ENCODE peak calls at places on chromosome 15, in eight cellular contexts. V is IMR-90; P is mesenchymal stem cell; N is right lobe of liver; U is uterus; G is CD4-positive, CD25-positive, alpha-beta regulatory T cell; I is H7; A is CD8-positive, alpha-beta T cell. S is an unnamed sample.

GRCh38 chr15:64697911-64698369 is 77.4 kb downstream of the RBPMS2 start:
- DNase-seq in I (no peak), P (no peak), N (no peak), A (no peak), G (no peak), U (no peak), V (peak; percentile 36), S (peak; percentile 22)

GRCh38 chr15:99057697-99058420 is 47.0 kb upstream of the SYNM start:
- DNase-seq in G (no peak), P (no peak), N (no peak), U (peak; percentile 39), A (no peak), I (no peak), V (no peak), S (peak; percentile 52)

GRCh38 chr15:99427210-99427609 is 138.6 kb upstream of the MEF2A start:
- DNase-seq in P (no peak), U (no peak), V (no peak), G (no peak), I (no peak), A (no peak), N (no peak), S (no peak)

GRCh38 chr15:64775551-64776401 is at the start of gene RBPMS2:
- DNase-seq in I (peak; percentile 95), N (peak; percentile 51), U (peak; percentile 57), P (peak; percentile 37), V (peak; percentile 2), G (no peak), A (peak; percentile 10), S (peak; percentile 58)

GRCh38 chr15:69626095-69627066 is 173.8 kb downstream of the RPLP1 start:
- DNase-seq in U (no peak), V (no peak), P (no peak), N (no peak), A (no peak), I (no peak), G (no peak), S (no peak)

GRCh38 chr15:68620721-68621528 is 42.1 kb downstream of the CORO2B start:
- DNase-seq in G (no peak), A (no peak), V (peak; percentile 98), P (peak; percentile 94), N (peak; percentile 72), I (no peak), U (peak; percentile 93), S (peak; percentile 43)

GRCh38 chr15:33693166-33693830 is 275.0 kb upstream of the CHRM5 start:
- DNase-seq in I (no peak), G (no peak), U (no peak), A (no peak), P (no peak), V (no peak), N (no peak), S (no peak)

GRCh38 chr15:75647370-75648155 is at the start of gene SNX33:
- DNase-seq in V (peak; percentile 89), I (peak; percentile 98), U (peak; percentile 83), N (peak; percentile 88), P (peak; percentile 94), A (peak; percentile 55), G (peak; percentile 50), S (peak; percentile 82)

GRCh38 chr15:92011611-92012367 is 158.3 kb downstream of the SLCO3A1 start:
- DNase-seq in A (no peak), U (no peak), N (no peak), P (no peak), I (no peak), V (no peak), G (peak; percentile 35), S (peak; percentile 72)

GRCh38 chr15:88258021-88258641 is 1.6 kb upstream of the NTRK3 start:
- DNase-seq in V (no peak), N (no peak), G (no peak), U (no peak), A (no peak), I (peak; percentile 85), P (peak; percentile 33), S (peak; percentile 78)

GRCh38 chr15:48411971-48412591 is 80.9 kb downstream of the DUT start:
- DNase-seq in P (peak; percentile 65), N (no peak), A (no peak), G (no peak), U (no peak), I (no peak), V (no peak), S (no peak)
- H3K36me3 ChIP-seq in P (peaks cover 84% of the 10 kb centered on the region), N (no peaks in the 10 kb centered on the region), A (no peaks in the 10 kb centered on the region), G (no peaks in the 10 kb centered on the region), U (no peaks in the 10 kb centered on the region), I (no peaks in the 10 kb centered on the region), V (peaks cover 39% of the 10 kb centered on the region), S (peaks cover 13% of the 10 kb centered on the region)

DNA sequence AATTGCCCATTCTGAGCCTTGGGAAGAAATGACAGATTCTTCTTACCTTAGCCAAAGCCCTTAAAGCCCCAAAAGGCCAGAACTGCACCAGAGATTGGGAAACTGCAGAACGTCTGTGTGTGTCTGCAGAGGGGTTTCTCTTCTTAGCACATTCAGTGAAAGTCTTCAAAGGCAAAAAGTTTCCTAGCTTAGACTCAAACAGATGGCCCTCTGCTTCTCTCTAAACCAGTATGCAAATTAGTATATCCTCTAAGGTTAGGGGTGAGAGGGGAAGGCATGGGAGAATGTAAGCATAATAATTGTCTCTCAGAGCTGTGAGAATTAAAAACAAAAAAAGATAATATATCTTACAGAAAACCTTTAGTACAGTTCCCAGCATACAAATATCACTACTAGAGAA is 334.0 kb upstream of the MCTP2 start:
- DNase-seq in A (no peak), N (no peak), I (no peak), U (no peak), P (no peak), G (no peak), V (no peak), S (no peak)
- H3K36me3 ChIP-seq in A (no peaks in the 10 kb centered on the region), N (no peaks in the 10 kb centered on the region), I (no peaks in the 10 kb centered on the region), U (no peaks in the 10 kb centered on the region), P (no peaks in the 10 kb centered on the region), G (no peaks in the 10 kb centered on the region), V (no peaks in the 10 kb centered on the region), S (no peaks in the 10 kb centered on the region)

GRCh38 chr15:39588531-39589192 is 7.8 kb downstream of the THBS1 start:
- DNase-seq in G (no peak), I (no peak), A (no peak), V (peak; percentile 44), U (no peak), P (peak; percentile 32), N (no peak), S (no peak)
- H3K36me3 ChIP-seq in G (no peaks in the 10 kb centered on the region), I (peaks cover 70% of the 10 kb centered on the region), A (no peaks in the 10 kb centered on the region), V (peaks cover 78% of the 10 kb centered on the region), U (no peaks in the 10 kb centered on the region), P (peaks cover 100% of the 10 kb centered on the region), N (peaks cover 57% of the 10 kb centered on the region), S (peaks cover 8% of the 10 kb centered on the region)

DNA sequence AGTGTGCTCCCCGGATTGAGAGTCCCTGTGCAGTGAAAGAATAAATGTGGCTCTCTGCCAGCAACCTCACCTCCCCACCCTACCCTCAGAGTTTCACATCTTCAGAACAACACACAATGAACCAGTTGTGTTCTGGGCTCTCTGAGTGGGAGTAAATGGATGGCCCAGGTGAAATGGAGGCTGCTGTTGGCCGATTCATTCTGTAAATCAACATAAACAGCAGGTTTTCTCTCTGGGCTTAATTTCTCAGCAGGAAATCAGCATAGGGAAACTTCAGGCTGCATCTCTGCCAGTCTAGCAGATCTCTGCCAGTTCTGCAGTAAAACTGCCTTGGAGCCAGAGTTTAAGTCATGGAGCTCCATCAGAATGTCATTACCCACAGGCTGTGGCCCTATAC is 54.6 kb upstream of the FURIN start:
- DNase-seq in U (no peak), A (no peak), G (peak; percentile 57), V (no peak), N (no peak), P (no peak), I (peak; percentile 65), S (no peak)
- H3K36me3 ChIP-seq in U (no peaks in the 10 kb centered on the region), A (no peaks in the 10 kb centered on the region), G (peaks cover 17% of the 10 kb centered on the region), V (peaks cover 2% of the 10 kb centered on the region), N (no peaks in the 10 kb centered on the region), P (no peaks in the 10 kb centered on the region), I (peaks cover 11% of the 10 kb centered on the region), S (no peaks in the 10 kb centered on the region)

GRCh38 chr15:71091601-71092000 is 23.7 kb upstream of the THSD4 start:
- DNase-seq in N (no peak), I (no peak), P (no peak), U (no peak), G (no peak), A (no peak), V (peak; percentile 78), S (no peak)
- H3K36me3 ChIP-seq in N (no peaks in the 10 kb centered on the region), I (no peaks in the 10 kb centered on the region), P (no peaks in the 10 kb centered on the region), U (no peaks in the 10 kb centered on the region), G (no peaks in the 10 kb centered on the region), A (no peaks in the 10 kb centered on the region), V (no peaks in the 10 kb centered on the region), S (no peaks in the 10 kb centered on the region)